ENCODE peak calls at places on chromosomes 6 and 20, in nine cellular contexts. One of them, this sample, is unnamed.
A peak's percentile ranks its signal among the peaks of the same experiment; 100 is the strongest.

GRCh38 chr6:121055572-121056163 is 278.6 kb downstream of the TBC1D32 start:
- DNase-seq in GM12865: peak; percentile 35
- DNase-seq in HFF-Myc: peak; percentile 30
- DNase-seq in GM20000: peak; percentile 32
- DNase-seq in MM.1S: peak; percentile 21
- DNase-seq in AG09319: peak; percentile 11
- DNase-seq in heart right ventricle: no peak
- DNase-seq in H9: no peak
- DNase-seq in neural crest cell: peak; percentile 9
- DNase-seq in this sample: peak; percentile 34

GRCh38 chr6:116467514-116467913 is 6.3 kb downstream of the CALHM6 start:
- DNase-seq in GM12865: no peak
- DNase-seq in HFF-Myc: no peak
- DNase-seq in GM20000: no peak
- DNase-seq in MM.1S: no peak
- DNase-seq in AG09319: no peak
- DNase-seq in heart right ventricle: no peak
- DNase-seq in H9: no peak
- DNase-seq in neural crest cell: no peak
- DNase-seq in this sample: no peak

GRCh38 chr20:60137657-60138245 is 179.5 kb downstream of the CDH26 start:
- DNase-seq in GM12865: peak; percentile 14
- DNase-seq in HFF-Myc: no peak
- DNase-seq in GM20000: no peak
- DNase-seq in MM.1S: peak; percentile 83
- DNase-seq in AG09319: no peak
- DNase-seq in heart right ventricle: no peak
- DNase-seq in H9: no peak
- DNase-seq in neural crest cell: peak; percentile 14
- DNase-seq in this sample: no peak

GRCh38 chr6:106334646-106335448 is 9.3 kb upstream of the ATG5 start:
- DNase-seq in GM12865: peak; percentile 73
- DNase-seq in HFF-Myc: no peak
- DNase-seq in GM20000: peak; percentile 62
- DNase-seq in MM.1S: peak; percentile 70
- DNase-seq in AG09319: peak; percentile 11
- DNase-seq in heart right ventricle: peak; percentile 13
- DNase-seq in H9: peak; percentile 72
- DNase-seq in neural crest cell: peak; percentile 15
- DNase-seq in this sample: peak; percentile 61

GRCh38 chr6:17012421-17013225 is 89.2 kb upstream of the STMND1 start:
- DNase-seq in GM12865: no peak
- DNase-seq in HFF-Myc: peak; percentile 91
- DNase-seq in GM20000: no peak
- DNase-seq in MM.1S: no peak
- DNase-seq in AG09319: no peak
- DNase-seq in heart right ventricle: no peak
- DNase-seq in H9: peak; percentile 72
- DNase-seq in neural crest cell: no peak
- DNase-seq in this sample: no peak

GRCh38 chr20:35697696-35698297 is 1.4 kb downstream of the NFS1 start:
- DNase-seq in GM12865: no peak
- DNase-seq in HFF-Myc: no peak
- DNase-seq in GM20000: no peak
- DNase-seq in MM.1S: no peak
- DNase-seq in AG09319: no peak
- DNase-seq in heart right ventricle: no peak
- DNase-seq in H9: no peak
- DNase-seq in neural crest cell: no peak
- DNase-seq in this sample: no peak

GRCh38 chr6:139376604-139377218 is 2.3 kb upstream of the CITED2 start:
- DNase-seq in GM12865: no peak
- DNase-seq in HFF-Myc: no peak
- DNase-seq in GM20000: no peak
- DNase-seq in MM.1S: no peak
- DNase-seq in AG09319: no peak
- DNase-seq in heart right ventricle: no peak
- DNase-seq in H9: no peak
- DNase-seq in neural crest cell: no peak
- DNase-seq in this sample: no peak

GRCh38 chr6:71044753-71045152 is 87.9 kb upstream of the B3GAT2 start:
- DNase-seq in GM12865: no peak
- DNase-seq in HFF-Myc: no peak
- DNase-seq in GM20000: no peak
- DNase-seq in MM.1S: no peak
- DNase-seq in AG09319: no peak
- DNase-seq in heart right ventricle: no peak
- DNase-seq in H9: no peak
- DNase-seq in neural crest cell: no peak
- DNase-seq in this sample: no peak

GRCh38 chr6:142856857-142857608 is 87.9 kb downstream of the HIVEP2 start:
- DNase-seq in GM12865: peak; percentile 89
- DNase-seq in HFF-Myc: no peak
- DNase-seq in GM20000: peak; percentile 48
- DNase-seq in MM.1S: peak; percentile 68
- DNase-seq in AG09319: no peak
- DNase-seq in heart right ventricle: no peak
- DNase-seq in H9: no peak
- DNase-seq in neural crest cell: no peak
- DNase-seq in this sample: peak; percentile 32

GRCh38 chr6:85551264-85551663 is 42.4 kb downstream of the SNX14 start:
- DNase-seq in GM12865: peak; percentile 10
- DNase-seq in HFF-Myc: no peak
- DNase-seq in GM20000: no peak
- DNase-seq in MM.1S: no peak
- DNase-seq in AG09319: no peak
- DNase-seq in heart right ventricle: no peak
- DNase-seq in H9: no peak
- DNase-seq in neural crest cell: no peak
- DNase-seq in this sample: no peak

GRCh38 chr6:106163966-106164877 is 78.1 kb downstream of the PRDM1 start:
- DNase-seq in GM12865: peak; percentile 93
- DNase-seq in HFF-Myc: no peak
- DNase-seq in GM20000: peak; percentile 63
- DNase-seq in MM.1S: peak; percentile 75
- DNase-seq in AG09319: peak; percentile 48
- DNase-seq in heart right ventricle: no peak
- DNase-seq in H9: no peak
- DNase-seq in neural crest cell: no peak
- DNase-seq in this sample: peak; percentile 65

GRCh38 chr6:119195848-119196247 is 117.4 kb upstream of the FAM184A start:
- DNase-seq in GM12865: no peak
- DNase-seq in HFF-Myc: no peak
- DNase-seq in GM20000: no peak
- DNase-seq in MM.1S: no peak
- DNase-seq in AG09319: peak; percentile 54
- DNase-seq in heart right ventricle: no peak
- DNase-seq in H9: no peak
- DNase-seq in neural crest cell: no peak
- DNase-seq in this sample: no peak

GRCh38 chr6:119078449-119079287 is at the start of gene FAM184A:
- DNase-seq in GM12865: peak; percentile 64
- DNase-seq in HFF-Myc: no peak
- DNase-seq in GM20000: peak; percentile 74
- DNase-seq in MM.1S: peak; percentile 70
- DNase-seq in AG09319: no peak
- DNase-seq in heart right ventricle: peak; percentile 73
- DNase-seq in H9: peak; percentile 72
- DNase-seq in neural crest cell: peak; percentile 67
- DNase-seq in this sample: peak; percentile 67

GRCh38 chr20:10788055-10788454 is 114.3 kb upstream of the JAG1 start:
- DNase-seq in GM12865: no peak
- DNase-seq in HFF-Myc: no peak
- DNase-seq in GM20000: no peak
- DNase-seq in MM.1S: no peak
- DNase-seq in AG09319: no peak
- DNase-seq in heart right ventricle: no peak
- DNase-seq in H9: no peak
- DNase-seq in neural crest cell: no peak
- DNase-seq in this sample: no peak

GRCh38 chr20:23509580-23509913 is 18.6 kb downstream of the CST8 start:
- DNase-seq in GM12865: no peak
- DNase-seq in HFF-Myc: no peak
- DNase-seq in GM20000: no peak
- DNase-seq in MM.1S: no peak
- DNase-seq in AG09319: no peak
- DNase-seq in heart right ventricle: no peak
- DNase-seq in H9: no peak
- DNase-seq in neural crest cell: no peak
- DNase-seq in this sample: no peak

GRCh38 chr20:38269715-38270114 is 9.2 kb upstream of the KIAA1755 start:
- DNase-seq in GM12865: no peak
- DNase-seq in HFF-Myc: no peak
- DNase-seq in GM20000: no peak
- DNase-seq in MM.1S: no peak
- DNase-seq in AG09319: no peak
- DNase-seq in heart right ventricle: no peak
- DNase-seq in H9: no peak
- DNase-seq in neural crest cell: no peak
- DNase-seq in this sample: no peak

GRCh38 chr20:35968930-35969329 is 540 bp downstream of the CNBD2 start:
- DNase-seq in GM12865: no peak
- DNase-seq in HFF-Myc: no peak
- DNase-seq in GM20000: no peak
- DNase-seq in MM.1S: no peak
- DNase-seq in AG09319: no peak
- DNase-seq in heart right ventricle: no peak
- DNase-seq in H9: no peak
- DNase-seq in neural crest cell: no peak
- DNase-seq in this sample: no peak

GRCh38 chr6:147648936-147649335 is 140.4 kb downstream of the SAMD5 start:
- DNase-seq in GM12865: no peak
- DNase-seq in HFF-Myc: peak; percentile 69
- DNase-seq in GM20000: no peak
- DNase-seq in MM.1S: no peak
- DNase-seq in AG09319: peak; percentile 45
- DNase-seq in heart right ventricle: no peak
- DNase-seq in H9: no peak
- DNase-seq in neural crest cell: no peak
- DNase-seq in this sample: no peak

GRCh38 chr6:147654103-147654845 is 145.8 kb downstream of the SAMD5 start:
- DNase-seq in GM12865: no peak
- DNase-seq in HFF-Myc: no peak
- DNase-seq in GM20000: no peak
- DNase-seq in MM.1S: no peak
- DNase-seq in AG09319: no peak
- DNase-seq in heart right ventricle: no peak
- DNase-seq in H9: no peak
- DNase-seq in neural crest cell: no peak
- DNase-seq in this sample: no peak

GRCh38 chr6:147651249-147652063 is 143.0 kb downstream of the SAMD5 start:
- DNase-seq in GM12865: no peak
- DNase-seq in HFF-Myc: no peak
- DNase-seq in GM20000: no peak
- DNase-seq in MM.1S: no peak
- DNase-seq in AG09319: peak; percentile 47
- DNase-seq in heart right ventricle: peak; percentile 28
- DNase-seq in H9: peak; percentile 46
- DNase-seq in neural crest cell: no peak
- DNase-seq in this sample: no peak
- TF ChIP-seq CTCF in GM12865: no peak
- TF ChIP-seq CTCF in HFF-Myc: peak; percentile 12
- TF ChIP-seq CTCF in GM20000: no peak
- TF ChIP-seq CTCF in MM.1S: no peak
- TF ChIP-seq CTCF in AG09319: no peak
- TF ChIP-seq CTCF in heart right ventricle: no peak
- TF ChIP-seq CTCF in H9: peak; percentile 40
- TF ChIP-seq CTCF in neural crest cell: no peak
- TF ChIP-seq CTCF in this sample: no peak

DNA sequence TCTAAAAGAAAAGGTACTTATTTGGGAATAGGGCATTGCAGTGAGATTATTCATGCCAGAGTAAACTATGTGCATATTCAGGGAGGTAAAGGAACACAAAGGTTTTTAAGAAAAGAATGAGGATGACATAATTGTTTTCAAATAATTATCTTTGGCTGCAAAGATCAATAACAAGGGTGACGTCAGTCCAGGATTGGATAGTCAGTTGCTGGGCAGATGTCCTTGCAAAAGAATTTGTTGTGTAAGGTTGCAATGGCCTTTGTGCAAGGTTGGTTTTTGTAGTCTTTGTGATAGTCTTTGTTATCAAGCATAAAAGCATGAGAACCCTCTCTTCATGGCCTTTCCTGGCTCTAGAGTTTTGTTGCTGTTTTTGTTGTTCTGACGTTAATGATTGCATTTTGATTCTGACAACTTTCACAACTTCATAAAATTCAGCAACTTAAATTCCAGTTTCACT is 17.7 kb downstream of the LOC128125822 start:
- DNase-seq in GM12865: no peak
- DNase-seq in HFF-Myc: no peak
- DNase-seq in GM20000: no peak
- DNase-seq in MM.1S: no peak
- DNase-seq in AG09319: no peak
- DNase-seq in heart right ventricle: no peak
- DNase-seq in H9: no peak
- DNase-seq in neural crest cell: no peak
- DNase-seq in this sample: no peak
- TF ChIP-seq CTCF in GM12865: no peak
- TF ChIP-seq CTCF in HFF-Myc: no peak
- TF ChIP-seq CTCF in GM20000: no peak
- TF ChIP-seq CTCF in MM.1S: no peak
- TF ChIP-seq CTCF in AG09319: no peak
- TF ChIP-seq CTCF in heart right ventricle: no peak
- TF ChIP-seq CTCF in H9: no peak
- TF ChIP-seq CTCF in neural crest cell: no peak
- TF ChIP-seq CTCF in this sample: no peak

GRCh38 chr6:107729098-107729497 is 95.0 kb downstream of the SCML4 start:
- DNase-seq in GM12865: no peak
- DNase-seq in HFF-Myc: no peak
- DNase-seq in GM20000: no peak
- DNase-seq in MM.1S: no peak
- DNase-seq in AG09319: no peak
- DNase-seq in heart right ventricle: no peak
- DNase-seq in H9: no peak
- DNase-seq in neural crest cell: no peak
- DNase-seq in this sample: no peak
- TF ChIP-seq CTCF in GM12865: no peak
- TF ChIP-seq CTCF in HFF-Myc: peak; percentile 31
- TF ChIP-seq CTCF in GM20000: no peak
- TF ChIP-seq CTCF in MM.1S: no peak
- TF ChIP-seq CTCF in AG09319: peak; percentile 5
- TF ChIP-seq CTCF in heart right ventricle: no peak
- TF ChIP-seq CTCF in H9: peak; percentile 58
- TF ChIP-seq CTCF in neural crest cell: no peak
- TF ChIP-seq CTCF in this sample: no peak

DNA sequence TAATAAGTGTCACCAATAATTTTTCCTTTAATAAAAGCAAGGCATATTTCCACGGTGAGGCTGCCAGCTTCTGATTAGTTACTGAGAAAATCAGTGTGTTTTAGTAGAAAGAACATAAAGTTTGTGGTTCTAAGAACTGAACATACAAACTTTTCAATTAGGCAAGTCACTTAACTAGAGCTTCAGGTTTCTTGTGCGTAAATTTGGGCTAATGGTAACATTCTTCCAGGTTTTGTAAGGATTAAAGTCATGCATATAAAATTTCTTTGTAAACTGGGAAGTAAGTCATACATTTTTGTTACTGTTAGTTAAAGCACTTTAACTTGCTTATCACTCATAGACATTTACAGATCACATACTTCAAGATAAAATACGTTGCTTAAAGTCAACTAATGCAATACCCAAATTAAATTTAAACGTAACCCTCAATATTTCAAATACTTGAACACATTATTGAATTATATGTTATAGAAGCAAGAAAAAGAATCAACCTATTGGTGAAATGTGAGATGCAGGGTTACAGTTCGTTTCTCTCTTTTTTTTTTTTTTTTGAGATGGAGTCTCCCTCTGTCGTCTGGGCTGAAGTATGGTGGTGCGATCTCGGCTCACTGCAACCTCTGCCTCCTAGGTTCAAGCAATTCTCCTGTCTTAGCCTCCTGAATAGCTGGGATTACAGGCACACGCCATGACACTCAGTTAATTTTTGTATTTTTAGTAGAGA is 327.3 kb upstream of the NOX3 start:
- DNase-seq in GM12865: no peak
- DNase-seq in HFF-Myc: no peak
- DNase-seq in GM20000: no peak
- DNase-seq in MM.1S: no peak
- DNase-seq in AG09319: peak; percentile 19
- DNase-seq in heart right ventricle: no peak
- DNase-seq in H9: no peak
- DNase-seq in neural crest cell: no peak
- DNase-seq in this sample: no peak
- TF ChIP-seq CTCF in GM12865: no peak
- TF ChIP-seq CTCF in HFF-Myc: no peak
- TF ChIP-seq CTCF in GM20000: no peak
- TF ChIP-seq CTCF in MM.1S: no peak
- TF ChIP-seq CTCF in AG09319: no peak
- TF ChIP-seq CTCF in heart right ventricle: no peak
- TF ChIP-seq CTCF in H9: no peak
- TF ChIP-seq CTCF in neural crest cell: no peak
- TF ChIP-seq CTCF in this sample: no peak